ENCODE peak calls at places on chromosome 17, in nine cellular contexts. T is KG1; R is SHP77; D is small intestine; Q is activated CD4-positive, alpha-beta T cell treated with anti-CD3 and anti-CD28 coated beads for 24 hours; B is fibroblast of the aortic adventitia; E is activated naive CD4-positive, alpha-beta T cell treated with anti-CD3 and anti-CD28 coated beads, Interleukin-2, amount 50 U/mL, for 16 hours; H is activated CD8-positive, alpha-beta memory T cell treated with anti-CD3 and anti-CD28 coated beads, Interleukin-2, amount 10 ng/mL, durations not matched to agents 7 days and 5 days; O is fibroblast of the conjunctiva. S is an unnamed sample.

GRCh38 chr17:56891751-56892150 is 22.1 kb downstream of the TRIM25 start:
- DNase-seq in T (no peak), R (no peak), D (no peak), Q (peak), B (no peak), E (peak), H (no peak), O (no peak), S (no peak)

GRCh38 chr17:52283872-52284271 is 125.4 kb upstream of the CA10 start:
- DNase-seq in T (no peak), R (no peak), D (no peak), Q (no peak), B (no peak), E (no peak), H (no peak), O (no peak), S (no peak)

GRCh38 chr17:39400547-39401411 is 647 bp downstream of the FBXL20 start:
- DNase-seq in T (no peak), R (no peak), D (peak), Q (no peak), B (peak), E (peak), H (peak), O (no peak), S (peak)

GRCh38 chr17:2181206-2181983 is 122.2 kb downstream of the SMG6 start:
- DNase-seq in T (no peak), R (no peak), D (no peak), Q (no peak), B (peak), E (no peak), H (no peak), O (peak), S (peak)

GRCh38 chr17:63911657-63912100 is 621 bp upstream of the CSHL1 start:
- DNase-seq in T (no peak), R (no peak), D (peak), Q (peak), B (peak), E (peak), H (peak), O (no peak), S (no peak)

GRCh38 chr17:48016112-48016511 is 21.5 kb downstream of the COPZ2 start:
- DNase-seq in T (no peak), R (no peak), D (no peak), Q (no peak), B (peak), E (no peak), H (no peak), O (no peak), S (peak)

GRCh38 chr17:81683208-81683583 is 401 bp downstream of the ARL16 start:
- DNase-seq in T (no peak), R (no peak), D (no peak), Q (no peak), B (no peak), E (no peak), H (no peak), O (no peak), S (no peak)

GRCh38 chr17:64920419-64921172 is 1.3 kb upstream of the LRRC37A3 start:
- DNase-seq in T (no peak), R (no peak), D (peak), Q (no peak), B (no peak), E (no peak), H (no peak), O (no peak), S (peak)

GRCh38 chr17:69763503-69763902 is 311.5 kb upstream of the KCNJ16 start:
- DNase-seq in T (no peak), R (no peak), D (no peak), Q (no peak), B (peak), E (no peak), H (no peak), O (peak), S (peak)

GRCh38 chr17:10197362-10197720 is 1.1 kb downstream of the GAS7 start:
- DNase-seq in T (no peak), R (no peak), D (no peak), Q (no peak), B (no peak), E (no peak), H (no peak), O (no peak), S (no peak)

GRCh38 chr17:58229881-58230280 is 8.5 kb upstream of the LPO start:
- DNase-seq in T (no peak), R (no peak), D (no peak), Q (no peak), B (no peak), E (no peak), H (no peak), O (no peak), S (no peak)

GRCh38 chr17:52027620-52028019 is 130.9 kb downstream of the CA10 start:
- DNase-seq in T (no peak), R (no peak), D (no peak), Q (no peak), B (no peak), E (no peak), H (no peak), O (peak), S (peak)

GRCh38 chr17:7084058-7084457 is 4.0 kb upstream of the CLEC10A start:
- DNase-seq in T (no peak), R (no peak), D (no peak), Q (no peak), B (peak), E (no peak), H (no peak), O (no peak), S (no peak)

GRCh38 chr17:27577124-27577761 is 53.7 kb upstream of the LGALS9 start:
- DNase-seq in T (no peak), R (no peak), D (no peak), Q (no peak), B (peak), E (no peak), H (no peak), O (no peak), S (peak)

GRCh38 chr17:512926-513325 is 160.3 kb upstream of the RPH3AL start:
- DNase-seq in T (no peak), R (no peak), D (no peak), Q (no peak), B (peak), E (no peak), H (no peak), O (no peak), S (peak)

GRCh38 chr17:81948635-81949378 is 1.8 kb upstream of the MYADML2 start:
- DNase-seq in T (no peak), R (no peak), D (no peak), Q (no peak), B (no peak), E (no peak), H (no peak), O (no peak), S (no peak)

GRCh38 chr17:47301161-47301560 is 22.6 kb upstream of the EFCAB13 start:
- DNase-seq in T (no peak), R (no peak), D (no peak), Q (no peak), B (no peak), E (no peak), H (no peak), O (no peak), S (no peak)

GRCh38 chr17:6712854-6713129 is 377 bp downstream of the SLC13A5 start:
- DNase-seq in T (no peak), R (no peak), D (no peak), Q (no peak), B (no peak), E (no peak), H (no peak), O (no peak), S (no peak)

GRCh38 chr17:27294689-27295630 is 1.0 kb downstream of the WSB1 start:
- DNase-seq in T (peak), R (no peak), D (peak), Q (no peak), B (peak), E (peak), H (peak), O (peak), S (peak)

GRCh38 chr17:79114455-79115301 is 40.1 kb downstream of the ENGASE start:
- DNase-seq in T (no peak), R (no peak), D (peak), Q (no peak), B (peak), E (no peak), H (no peak), O (no peak), S (no peak)

GRCh38 chr17:67241719-67242341 is 3.2 kb downstream of the HELZ start:
- DNase-seq in T (no peak), R (no peak), D (no peak), Q (no peak), B (no peak), E (no peak), H (no peak), O (no peak), S (no peak)

GRCh38 chr17:29620271-29620670 is 2.4 kb downstream of the CORO6 start:
- DNase-seq in T (no peak), R (no peak), D (no peak), Q (no peak), B (no peak), E (no peak), H (no peak), O (no peak), S (peak)

GRCh38 chr17:8954339-8954738 is 11.2 kb downstream of the PIK3R5 start:
- DNase-seq in T (peak), R (no peak), D (peak), Q (no peak), B (no peak), E (peak), H (peak), O (no peak), S (no peak)